ENCODE peak calls at places on chromosomes 12 and 14, in eight cellular contexts. S is psoas muscle; E is CD4-positive, alpha-beta T cell; H is progenitor cell of endocrine pancreas; G is astrocyte of the spinal cord; O is GM13977; R is hepatocyte; Y is suprapubic skin. A is an unnamed sample.

GRCh38 chr14:81313200-81313599 is 86.9 kb downstream of the STON2 start:
- DNase-seq in O (no peak), R (no peak), G (no peak), S (no peak), E (no peak), Y (no peak), H (no peak), A (no peak)

GRCh38 chr14:84482256-84483071 is 1047.5 kb upstream of the FLRT2 start:
- DNase-seq in S (no peak), O (no peak), R (no peak), Y (no peak), E (no peak), H (no peak), G (peak; percentile 76), A (no peak)

GRCh38 chr14:41280745-41281144 is 325.9 kb upstream of the LRFN5 start:
- DNase-seq in E (no peak), S (no peak), Y (no peak), R (peak; percentile 25), O (no peak), H (no peak), G (peak; percentile 12), A (no peak)

GRCh38 chr12:127829974-127830543 is 436.9 kb upstream of the TMEM132C start:
- DNase-seq in O (no peak), E (no peak), R (no peak), S (no peak), H (no peak), Y (no peak), G (no peak), A (no peak)

GRCh38 chr12:100539209-100539608 is 34.3 kb upstream of the GAS2L3 start:
- DNase-seq in E (no peak), Y (no peak), O (no peak), R (peak; percentile 65), G (peak; percentile 43), S (no peak), H (peak; percentile 67), A (no peak)

GRCh38 chr14:24388474-24389179 is 10.2 kb upstream of the NYNRIN start:
- DNase-seq in Y (no peak), S (no peak), R (no peak), E (no peak), H (no peak), O (no peak), G (no peak), A (no peak)

GRCh38 chr14:23056257-23056955 is 914 bp downstream of the CDH24 start:
- DNase-seq in R (peak; percentile 84), Y (no peak), E (peak; percentile 56), O (peak; percentile 94), H (peak; percentile 69), G (peak; percentile 59), S (peak; percentile 71), A (peak; percentile 66)

GRCh38 chr12:57049890-57050289 is at the start of gene MYO1A:
- DNase-seq in O (no peak), E (no peak), S (no peak), G (no peak), H (no peak), Y (no peak), R (peak; percentile 51), A (no peak)

GRCh38 chr12:81450920-81451739 is 308.0 kb downstream of the PPFIA2 start:
- DNase-seq in H (peak; percentile 23), R (peak; percentile 83), G (peak; percentile 77), Y (no peak), S (no peak), O (no peak), E (no peak), A (no peak)

GRCh38 chr12:98743362-98743953 is 98.4 kb downstream of the APAF1 start:
- DNase-seq in O (peak; percentile 45), G (no peak), R (no peak), S (no peak), E (peak; percentile 4), Y (no peak), H (no peak), A (no peak)

GRCh38 chr12:30286345-30286926 is 409.2 kb downstream of the IPO8 start:
- DNase-seq in H (no peak), S (no peak), R (peak; percentile 49), Y (no peak), O (no peak), G (peak; percentile 58), E (no peak), A (no peak)

GRCh38 chr12:27733052-27733656 is 22.5 kb downstream of the MRPS35 start:
- DNase-seq in R (peak; percentile 45), O (peak; percentile 28), S (no peak), G (peak; percentile 36), E (peak; percentile 32), H (no peak), Y (no peak), A (no peak)

GRCh38 chr12:103973909-103974308 is 8.2 kb downstream of the TDG start:
- DNase-seq in S (no peak), G (no peak), Y (no peak), H (no peak), R (no peak), O (no peak), E (no peak), A (no peak)

GRCh38 chr12:109293106-109293505 is 16.0 kb downstream of the FOXN4 start:
- DNase-seq in H (no peak), S (no peak), R (no peak), O (no peak), Y (no peak), E (no peak), G (no peak), A (no peak)

GRCh38 chr12:1934831-1935230 is 16.4 kb upstream of the CACNA2D4 start:
- DNase-seq in E (no peak), R (no peak), G (no peak), Y (peak; percentile 66), S (no peak), O (no peak), H (peak; percentile 9), A (no peak)

GRCh38 chr12:124333724-124334123 is 38.8 kb downstream of the RFLNA start:
- DNase-seq in H (no peak), R (no peak), O (no peak), S (no peak), G (no peak), Y (no peak), E (no peak), A (no peak)

GRCh38 chr12:124336184-124336437 is 41.2 kb downstream of the RFLNA start:
- DNase-seq in Y (no peak), S (no peak), G (no peak), E (no peak), H (no peak), R (no peak), O (no peak), A (no peak)

GRCh38 chr12:124334266-124334665 is 39.4 kb downstream of the RFLNA start:
- DNase-seq in H (no peak), R (no peak), S (no peak), Y (no peak), G (no peak), O (no peak), E (no peak), A (no peak)

GRCh38 chr12:124335426-124336183 is 40.7 kb downstream of the RFLNA start:
- DNase-seq in E (no peak), Y (no peak), R (no peak), H (no peak), G (no peak), O (no peak), S (no peak), A (no peak)

DNA sequence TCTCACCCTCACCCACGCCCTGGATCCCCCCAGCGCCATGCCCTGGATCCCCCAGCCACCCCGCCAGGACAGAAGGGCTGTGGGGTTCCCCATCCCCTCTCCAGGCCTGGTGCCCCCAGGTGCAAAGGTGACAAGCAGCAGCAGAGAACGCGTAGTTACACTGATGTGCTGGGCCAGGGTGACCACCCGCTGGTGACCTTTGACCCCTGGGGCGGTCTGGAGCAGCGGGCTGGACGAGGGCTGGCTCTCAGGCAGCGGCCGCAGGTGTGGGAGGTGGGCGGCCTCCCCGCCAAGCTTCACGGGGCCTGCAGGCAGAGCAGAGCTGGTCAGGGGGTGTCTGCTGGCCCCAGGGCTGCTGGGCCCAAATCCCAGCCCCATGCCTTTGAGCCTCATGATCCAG is 40.1 kb downstream of the RFLNA start:
- DNase-seq in E (no peak), Y (no peak), H (no peak), O (no peak), S (no peak), G (no peak), R (no peak), A (no peak)
- TF ChIP-seq CTCF in E (no peak), Y (no peak), H (no peak), O (no peak), S (no peak), G (no peak), R (no peak), A (no peak)

GRCh38 chr14:52951730-52952481 is 1.1 kb upstream of the FERMT2 start:
- DNase-seq in R (peak; percentile 77), E (no peak), S (peak; percentile 44), O (peak; percentile 50), G (peak; percentile 86), H (no peak), Y (no peak), A (no peak)
- TF ChIP-seq CTCF in R (peak; percentile 43), E (no peak), S (peak; percentile 47), O (peak; percentile 11), G (peak; percentile 62), H (peak; percentile 47), Y (no peak), A (no peak)

GRCh38 chr12:105403095-105403494 is 72.6 kb downstream of the C12orf75 start:
- DNase-seq in E (no peak), S (no peak), H (no peak), O (no peak), R (no peak), G (no peak), Y (no peak), A (no peak)

GRCh38 chr12:105402366-105402765 is 71.9 kb downstream of the C12orf75 start:
- DNase-seq in O (no peak), S (no peak), Y (no peak), G (no peak), H (no peak), E (no peak), R (no peak), A (no peak)

GRCh38 chr12:105409881-105410471 is 79.5 kb downstream of the C12orf75 start:
- DNase-seq in E (no peak), S (peak; percentile 30), H (no peak), G (peak; percentile 61), O (no peak), Y (no peak), R (peak; percentile 24), A (no peak)

GRCh38 chr12:105409286-105409685 is 78.8 kb downstream of the C12orf75 start:
- DNase-seq in E (no peak), H (no peak), G (no peak), Y (no peak), O (no peak), S (no peak), R (no peak), A (no peak)

GRCh38 chr12:105406497-105406896 is 76.0 kb downstream of the C12orf75 start:
- DNase-seq in R (no peak), H (no peak), Y (no peak), G (no peak), E (no peak), O (no peak), S (no peak), A (no peak)
- TF ChIP-seq CTCF in R (no peak), H (no peak), Y (no peak), G (no peak), E (no peak), O (no peak), S (no peak), A (no peak)

DNA sequence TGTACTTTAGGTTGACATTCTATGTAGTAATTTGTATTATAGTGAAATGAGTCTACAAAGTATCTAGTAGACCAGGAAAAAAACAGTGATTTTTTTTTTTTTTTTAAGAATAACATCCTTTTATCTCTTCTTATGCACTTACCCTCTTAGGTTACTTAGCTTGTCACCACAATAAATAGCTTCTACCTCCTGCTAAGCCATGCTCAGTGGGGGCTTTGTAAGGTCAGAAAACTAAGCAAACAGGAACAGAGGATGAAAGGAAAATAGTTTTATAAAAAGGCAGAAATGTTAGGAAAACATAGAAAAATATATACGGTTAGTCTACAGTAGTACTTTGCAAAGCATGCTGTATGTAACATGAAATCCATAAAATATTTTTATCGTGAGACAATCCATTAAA is 385.3 kb upstream of the ATXN7L3B start:
- DNase-seq in G (peak; percentile 50), H (no peak), E (no peak), Y (no peak), R (no peak), S (no peak), O (no peak), A (no peak)
- TF ChIP-seq CTCF in G (no peak), H (no peak), E (no peak), Y (no peak), R (no peak), S (no peak), O (no peak), A (no peak)

A was measured in CD14-positive monocyte.